ENCODE peak calls at places on chromosomes 7 and 10, in five cellular contexts. F, L, T, P and Q are unnamed samples.

GRCh38 chr7:84900215-84900614 is 286.6 kb downstream of the SEMA3D start:
- DNase-seq in L (no peak), P (no peak), T (no peak), F (no peak), Q (no peak)

GRCh38 chr10:85641479-85641967 is 725.1 kb downstream of the GRID1 start:
- DNase-seq in L (no peak), F (no peak), P (no peak), T (no peak), Q (no peak)

GRCh38 chr7:29485376-29486190 is 78.1 kb upstream of the PRR15 start:
- DNase-seq in T (no peak), L (no peak), F (no peak), P (no peak), Q (peak)

GRCh38 chr7:86814980-86815379 is 171.3 kb downstream of the GRM3 start:
- DNase-seq in P (no peak), L (peak), F (no peak), T (no peak), Q (no peak)

GRCh38 chr7:64098-64521 is 128.3 kb upstream of the FAM20C start:
- DNase-seq in T (peak), F (peak), P (peak), L (peak), Q (peak)

GRCh38 chr7:149209518-149210269 is 14.3 kb downstream of the ZNF282 start:
- DNase-seq in T (peak), L (peak), P (no peak), F (no peak), Q (no peak)

GRCh38 chr10:51879238-51879637 is 179.8 kb upstream of the CSTF2T start:
- DNase-seq in P (peak), T (peak), F (no peak), L (no peak), Q (no peak)

GRCh38 chr7:75878312-75878768 is 494 bp upstream of the RHBDD2 start:
- DNase-seq in T (no peak), P (no peak), L (no peak), F (no peak), Q (no peak)

GRCh38 chr10:71856619-71857018 is 5.6 kb upstream of the PSAP start:
- DNase-seq in T (no peak), L (no peak), P (no peak), F (no peak), Q (no peak)

GRCh38 chr7:27535795-27536194 is 126.9 kb downstream of the HIBADH start:
- DNase-seq in F (no peak), P (no peak), T (peak), L (no peak), Q (no peak)

GRCh38 chr7:5417106-5418071 is 6.2 kb downstream of the TNRC18 start:
- DNase-seq in P (no peak), L (peak), F (no peak), T (peak), Q (no peak)

GRCh38 chr7:17058568-17058967 is 176.8 kb upstream of the AGR3 start:
- DNase-seq in P (no peak), L (no peak), T (peak), F (no peak), Q (no peak)

GRCh38 chr10:14727389-14727918 is 47.2 kb downstream of the FAM107B start:
- DNase-seq in L (no peak), P (no peak), T (no peak), F (no peak), Q (no peak)

GRCh38 chr10:59868974-59869940 is 37.1 kb downstream of the CCDC6 start:
- DNase-seq in T (no peak), F (no peak), P (no peak), L (no peak), Q (no peak)

GRCh38 chr7:36100293-36100692 is 52.8 kb upstream of the EEPD1 start:
- DNase-seq in T (no peak), F (no peak), P (no peak), L (no peak), Q (no peak)

GRCh38 chr7:130959743-130960207 is 225.8 kb upstream of the KLF14 start:
- DNase-seq in F (no peak), T (peak), L (no peak), P (no peak), Q (no peak)

GRCh38 chr7:3482147-3482921 is 181.3 kb downstream of the SDK1 start:
- DNase-seq in P (no peak), T (peak), L (peak), F (no peak), Q (no peak)

GRCh38 chr7:150956395-150957118 is 21.6 kb downstream of the KCNH2 start:
- DNase-seq in P (no peak), L (no peak), T (no peak), F (no peak), Q (no peak)

GRCh38 chr7:77752016-77752415 is 46.2 kb downstream of the TMEM60 start:
- DNase-seq in T (no peak), P (no peak), F (no peak), L (no peak), Q (no peak)

GRCh38 chr7:30142710-30143109 is 7.9 kb downstream of the MTURN start:
- DNase-seq in F (no peak), P (peak), T (peak), L (no peak), Q (no peak)

GRCh38 chr7:42605381-42605780 is 306.5 kb downstream of the C7orf25 start:
- DNase-seq in F (no peak), P (no peak), L (no peak), T (no peak), Q (no peak)

GRCh38 chr7:98024075-98024474 is 34.1 kb upstream of the OCM2 start:
- DNase-seq in L (no peak), T (no peak), F (no peak), P (no peak), Q (no peak)

GRCh38 chr10:133457100-133457841 is 3.5 kb downstream of the SCART1 start:
- DNase-seq in F (no peak), T (no peak), P (no peak), L (no peak), Q (no peak)

GRCh38 chr7:106778656-106779250 is 86.3 kb upstream of the PIK3CG start:
- DNase-seq in F (no peak), L (no peak), P (no peak), T (peak), Q (no peak)

GRCh38 chr10:84059526-84059925 is 79.8 kb upstream of the GHITM start:
- DNase-seq in T (no peak), L (no peak), P (no peak), F (no peak), Q (no peak)

GRCh38 chr7:82284936-82285519 is 158.5 kb downstream of the CACNA2D1 start:
- DNase-seq in F (no peak), T (no peak), L (no peak), P (no peak), Q (no peak)

GRCh38 chr10:44574596-44575480 is 189.9 kb upstream of the CXCL12 start:
- DNase-seq in L (no peak), F (no peak), T (no peak), P (no peak), Q (no peak)

GRCh38 chr7:35286986-35287385 is 33.1 kb upstream of the TBX20 start:
- DNase-seq in L (no peak), P (no peak), T (no peak), F (no peak), Q (no peak)

GRCh38 chr10:130453721-130454542 is 317.7 kb downstream of the GLRX3 start:
- DNase-seq in T (no peak), L (no peak), F (no peak), P (no peak), Q (no peak)

GRCh38 chr10:71528371-71529202 is 131.9 kb downstream of the CDH23 start:
- DNase-seq in F (no peak), T (no peak), P (no peak), L (no peak), Q (no peak)

GRCh38 chr7:118003438-118003837 is 130.2 kb upstream of the CTTNBP2 start:
- DNase-seq in L (no peak), T (no peak), P (no peak), F (no peak), Q (no peak)

GRCh38 chr7:131244259-131244852 is 83.3 kb upstream of the MKLN1 start:
- DNase-seq in F (no peak), P (peak), T (peak), L (no peak), Q (no peak)

GRCh38 chr10:16259726-16260125 is 177.1 kb upstream of the PTER start:
- DNase-seq in T (no peak), L (no peak), P (no peak), F (no peak), Q (no peak)

GRCh38 chr10:13765641-13766341 is 179.0 kb downstream of the PRPF18 start:
- DNase-seq in T (no peak), L (no peak), F (no peak), P (no peak), Q (no peak)

GRCh38 chr10:59803714-59804113 is 50.5 kb upstream of the MRLN start:
- DNase-seq in T (no peak), L (no peak), F (no peak), P (no peak), Q (no peak)

GRCh38 chr7:46369933-46370654 is 449.0 kb upstream of the IGFBP3 start:
- DNase-seq in L (no peak), P (no peak), T (peak), F (no peak), Q (no peak)

GRCh38 chr7:74051193-74051592 is 23.2 kb downstream of the ELN start:
- DNase-seq in P (no peak), T (no peak), F (no peak), L (no peak), Q (no peak)
- H3K27ac ChIP-seq in P (no peak), T (no peak), F (no peak), L (no peak), Q (no peak)

DNA sequence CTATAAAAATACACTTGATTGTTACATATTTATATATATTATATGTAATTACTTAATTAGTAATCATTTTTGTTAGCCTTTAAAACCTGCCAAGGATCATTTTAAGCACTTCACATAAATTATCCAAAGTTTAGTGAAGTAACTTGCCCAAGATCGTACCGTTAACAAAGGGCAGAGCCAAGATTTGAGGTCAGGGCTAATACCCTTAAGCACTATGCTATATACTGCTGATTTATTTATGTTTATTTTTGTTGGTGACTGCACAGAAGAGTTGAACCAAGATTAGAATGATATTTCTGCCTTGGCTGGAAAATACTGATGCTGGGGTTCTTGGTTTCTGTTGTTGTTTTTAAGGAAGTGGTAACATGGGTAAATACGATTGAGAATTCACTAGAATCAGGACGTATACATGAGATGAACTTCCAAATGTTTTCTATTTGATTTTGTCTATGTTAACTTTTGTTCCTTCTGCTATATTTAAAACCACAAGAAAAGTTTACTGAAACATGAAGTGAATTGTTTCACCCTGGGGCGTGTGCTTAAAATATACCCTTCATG is 9.3 kb downstream of the ADD3 start:
- DNase-seq in P (no peak), L (no peak), T (no peak), F (no peak), Q (no peak)
- H3K27ac ChIP-seq in P (no peak), L (peak), T (no peak), F (no peak), Q (no peak)

GRCh38 chr7:47622586-47622945 is 40.7 kb upstream of the TNS3 start:
- DNase-seq in F (no peak), P (no peak), L (no peak), T (no peak), Q (no peak)
- H3K27ac ChIP-seq in F (peak), P (no peak), L (peak), T (peak), Q (no peak)

GRCh38 chr10:80195046-80195574 is 10.2 kb downstream of the ANXA11 start:
- DNase-seq in L (no peak), F (no peak), T (no peak), P (no peak), Q (no peak)
- H3K27ac ChIP-seq in L (no peak), F (peak), T (no peak), P (peak), Q (no peak)